ENCODE peak calls at places on chromosomes 2 and 18, in six cellular contexts. One of them, this sample, is unnamed.
A peak's percentile ranks its signal among the peaks of the same experiment; 100 is the strongest.

GRCh38 chr2:239014458-239014857 is 166.6 kb downstream of the TWIST2 start:
- DNase-seq in anterior cingulate cortex: no peak
- DNase-seq in NCI-H1436: no peak
- DNase-seq in stomach: peak; percentile 17
- DNase-seq in GM10248: no peak
- DNase-seq in substantia nigra: no peak
- DNase-seq in this sample: no peak

GRCh38 chr18:1530650-1531049 is 626.0 kb downstream of the ADCYAP1 start:
- DNase-seq in anterior cingulate cortex: no peak
- DNase-seq in NCI-H1436: no peak
- DNase-seq in stomach: no peak
- DNase-seq in GM10248: no peak
- DNase-seq in substantia nigra: no peak
- DNase-seq in this sample: no peak

GRCh38 chr18:5518899-5519371 is 24.9 kb downstream of the EPB41L3 start:
- DNase-seq in anterior cingulate cortex: no peak
- DNase-seq in NCI-H1436: no peak
- DNase-seq in stomach: no peak
- DNase-seq in GM10248: no peak
- DNase-seq in substantia nigra: no peak
- DNase-seq in this sample: no peak

GRCh38 chr2:165376571-165376975 is 92.9 kb upstream of the CSRNP3 start:
- DNase-seq in anterior cingulate cortex: no peak
- DNase-seq in NCI-H1436: peak; percentile 26
- DNase-seq in stomach: no peak
- DNase-seq in GM10248: no peak
- DNase-seq in substantia nigra: no peak
- DNase-seq in this sample: no peak

GRCh38 chr2:133012847-133013734 is 343.1 kb upstream of the LYPD1 start:
- DNase-seq in anterior cingulate cortex: no peak
- DNase-seq in NCI-H1436: no peak
- DNase-seq in stomach: no peak
- DNase-seq in GM10248: no peak
- DNase-seq in substantia nigra: no peak
- DNase-seq in this sample: no peak

GRCh38 chr2:201644001-201644400 is 698 bp upstream of the TMEM237 start:
- DNase-seq in anterior cingulate cortex: no peak
- DNase-seq in NCI-H1436: no peak
- DNase-seq in stomach: no peak
- DNase-seq in GM10248: no peak
- DNase-seq in substantia nigra: no peak
- DNase-seq in this sample: no peak

GRCh38 chr2:159459279-159459678 is 157.1 kb downstream of the BAZ2B start:
- DNase-seq in anterior cingulate cortex: no peak
- DNase-seq in NCI-H1436: no peak
- DNase-seq in stomach: no peak
- DNase-seq in GM10248: no peak
- DNase-seq in substantia nigra: no peak
- DNase-seq in this sample: no peak

GRCh38 chr2:9251154-9252001 is 44.8 kb downstream of the ASAP2 start:
- DNase-seq in anterior cingulate cortex: no peak
- DNase-seq in NCI-H1436: no peak
- DNase-seq in stomach: peak; percentile 40
- DNase-seq in GM10248: no peak
- DNase-seq in substantia nigra: no peak
- DNase-seq in this sample: no peak

GRCh38 chr2:69948032-69948962 is 13.1 kb downstream of the ASPRV1 start:
- DNase-seq in anterior cingulate cortex: no peak
- DNase-seq in NCI-H1436: no peak
- DNase-seq in stomach: no peak
- DNase-seq in GM10248: no peak
- DNase-seq in substantia nigra: no peak
- DNase-seq in this sample: no peak

GRCh38 chr18:11042247-11042646 is 107.1 kb downstream of the PIEZO2 start:
- DNase-seq in anterior cingulate cortex: no peak
- DNase-seq in NCI-H1436: no peak
- DNase-seq in stomach: no peak
- DNase-seq in GM10248: no peak
- DNase-seq in substantia nigra: no peak
- DNase-seq in this sample: no peak

GRCh38 chr18:6681331-6681875 is 48.1 kb upstream of the ARHGAP28 start:
- DNase-seq in anterior cingulate cortex: no peak
- DNase-seq in NCI-H1436: no peak
- DNase-seq in stomach: no peak
- DNase-seq in GM10248: no peak
- DNase-seq in substantia nigra: no peak
- DNase-seq in this sample: no peak

GRCh38 chr2:215918901-215919585 is 94.3 kb downstream of the MREG start:
- DNase-seq in anterior cingulate cortex: no peak
- DNase-seq in NCI-H1436: no peak
- DNase-seq in stomach: no peak
- DNase-seq in GM10248: no peak
- DNase-seq in substantia nigra: no peak
- DNase-seq in this sample: no peak

GRCh38 chr2:238729261-238729935 is 118.5 kb upstream of the TWIST2 start:
- DNase-seq in anterior cingulate cortex: no peak
- DNase-seq in NCI-H1436: no peak
- DNase-seq in stomach: no peak
- DNase-seq in GM10248: no peak
- DNase-seq in substantia nigra: no peak
- DNase-seq in this sample: no peak

GRCh38 chr2:200662727-200663126 is 76.9 kb downstream of the AOX1 start:
- DNase-seq in anterior cingulate cortex: no peak
- DNase-seq in NCI-H1436: no peak
- DNase-seq in stomach: no peak
- DNase-seq in GM10248: no peak
- DNase-seq in substantia nigra: no peak
- DNase-seq in this sample: no peak

GRCh38 chr2:125364181-125364806 is 1291.7 kb upstream of the GYPC start:
- DNase-seq in anterior cingulate cortex: no peak
- DNase-seq in NCI-H1436: no peak
- DNase-seq in stomach: no peak
- DNase-seq in GM10248: no peak
- DNase-seq in substantia nigra: no peak
- DNase-seq in this sample: no peak

GRCh38 chr2:219010162-219010756 is 17.0 kb upstream of the CRYBA2 start:
- DNase-seq in anterior cingulate cortex: no peak
- DNase-seq in NCI-H1436: peak; percentile 31
- DNase-seq in stomach: no peak
- DNase-seq in GM10248: peak; percentile 69
- DNase-seq in substantia nigra: no peak
- DNase-seq in this sample: no peak

GRCh38 chr18:23238651-23239349 is 103.5 kb downstream of the CABLES1 start:
- DNase-seq in anterior cingulate cortex: no peak
- DNase-seq in NCI-H1436: no peak
- DNase-seq in stomach: no peak
- DNase-seq in GM10248: no peak
- DNase-seq in substantia nigra: no peak
- DNase-seq in this sample: no peak

GRCh38 chr2:47907097-47907781 is 941 bp upstream of the FBXO11 start:
- DNase-seq in anterior cingulate cortex: no peak
- DNase-seq in NCI-H1436: no peak
- DNase-seq in stomach: peak; percentile 34
- DNase-seq in GM10248: no peak
- DNase-seq in substantia nigra: no peak
- DNase-seq in this sample: no peak

GRCh38 chr2:218888341-218888740 is 7.7 kb downstream of the WNT10A start:
- DNase-seq in anterior cingulate cortex: no peak
- DNase-seq in NCI-H1436: no peak
- DNase-seq in stomach: no peak
- DNase-seq in GM10248: no peak
- DNase-seq in substantia nigra: no peak
- DNase-seq in this sample: no peak

GRCh38 chr2:160505236-160505635 is 11.6 kb upstream of the RBMS1 start:
- DNase-seq in anterior cingulate cortex: no peak
- DNase-seq in NCI-H1436: no peak
- DNase-seq in stomach: no peak
- DNase-seq in GM10248: no peak
- DNase-seq in substantia nigra: no peak
- DNase-seq in this sample: no peak

GRCh38 chr2:74867841-74868658 is 34.1 kb downstream of the HK2 start:
- DNase-seq in anterior cingulate cortex: no peak
- DNase-seq in NCI-H1436: no peak
- DNase-seq in stomach: peak; percentile 71
- DNase-seq in GM10248: no peak
- DNase-seq in substantia nigra: no peak
- DNase-seq in this sample: no peak

GRCh38 chr18:32707153-32707552 is 65.7 kb downstream of the KLHL14 start:
- DNase-seq in anterior cingulate cortex: no peak
- DNase-seq in NCI-H1436: no peak
- DNase-seq in stomach: peak; percentile 77
- DNase-seq in GM10248: no peak
- DNase-seq in substantia nigra: no peak
- DNase-seq in this sample: no peak

GRCh38 chr18:43714346-43715010 is 437.2 kb upstream of the SYT4 start:
- DNase-seq in anterior cingulate cortex: no peak
- DNase-seq in NCI-H1436: no peak
- DNase-seq in stomach: no peak
- DNase-seq in GM10248: no peak
- DNase-seq in substantia nigra: no peak
- DNase-seq in this sample: no peak

GRCh38 chr2:215059724-215060123 is 78.7 kb downstream of the ABCA12 start:
- DNase-seq in anterior cingulate cortex: no peak
- DNase-seq in NCI-H1436: no peak
- DNase-seq in stomach: no peak
- DNase-seq in GM10248: no peak
- DNase-seq in substantia nigra: no peak
- DNase-seq in this sample: no peak

GRCh38 chr2:238462782-238463396 is 36.2 kb downstream of the ASB1 start:
- DNase-seq in anterior cingulate cortex: no peak
- DNase-seq in NCI-H1436: no peak
- DNase-seq in stomach: no peak
- DNase-seq in GM10248: peak; percentile 61
- DNase-seq in substantia nigra: no peak
- DNase-seq in this sample: no peak

This sample was measured in occipital lobe.